ENCODE peak calls at places on chromosomes 2 and 18, in six cellular contexts. F, V, P, R, Q and N are unnamed samples.

GRCh38 chr2:120914839-120915521 is 179.3 kb downstream of the GLI2 start:
- DNase-seq in R (peak), P (peak), V (no peak), F (no peak), Q (no peak), N (peak)

GRCh38 chr18:22741318-22741717 is 191.8 kb upstream of the RBBP8 start:
- DNase-seq in P (no peak), V (no peak), F (no peak), Q (no peak), R (no peak), N (no peak)

GRCh38 chr2:15334650-15335326 is 226.3 kb downstream of the NBAS start:
- DNase-seq in P (no peak), Q (no peak), R (no peak), V (no peak), F (no peak), N (peak)

GRCh38 chr2:120239488-120240287 is 13.0 kb upstream of the RALB start:
- DNase-seq in F (no peak), V (no peak), P (peak), Q (no peak), R (peak), N (no peak)

GRCh38 chr2:110725370-110725769 is 7.0 kb upstream of the ACOXL start:
- DNase-seq in Q (no peak), R (no peak), F (no peak), P (no peak), V (peak), N (no peak)

GRCh38 chr2:180910831-180911665 is 69.4 kb upstream of the UBE2E3 start:
- DNase-seq in P (no peak), F (no peak), Q (no peak), V (no peak), R (no peak), N (no peak)

GRCh38 chr2:209383212-209383611 is 40.6 kb upstream of the MAP2 start:
- DNase-seq in V (no peak), F (peak), P (peak), R (no peak), Q (no peak), N (no peak)

GRCh38 chr2:191690327-191690726 is 12.4 kb downstream of the NABP1 start:
- DNase-seq in V (no peak), F (no peak), P (no peak), Q (no peak), R (no peak), N (peak)

GRCh38 chr2:224027912-224028311 is 11.2 kb downstream of the SERPINE2 start:
- DNase-seq in Q (no peak), R (no peak), P (no peak), F (no peak), V (no peak), N (no peak)

GRCh38 chr2:224024270-224024669 is 14.8 kb downstream of the SERPINE2 start:
- DNase-seq in R (no peak), F (no peak), Q (no peak), P (no peak), V (no peak), N (no peak)

GRCh38 chr2:224027070-224027469 is 12.0 kb downstream of the SERPINE2 start:
- DNase-seq in P (no peak), V (no peak), R (no peak), F (no peak), Q (no peak), N (no peak)

GRCh38 chr2:224023188-224023587 is 15.9 kb downstream of the SERPINE2 start:
- DNase-seq in R (no peak), P (peak), F (no peak), Q (no peak), V (no peak), N (peak)

DNA sequence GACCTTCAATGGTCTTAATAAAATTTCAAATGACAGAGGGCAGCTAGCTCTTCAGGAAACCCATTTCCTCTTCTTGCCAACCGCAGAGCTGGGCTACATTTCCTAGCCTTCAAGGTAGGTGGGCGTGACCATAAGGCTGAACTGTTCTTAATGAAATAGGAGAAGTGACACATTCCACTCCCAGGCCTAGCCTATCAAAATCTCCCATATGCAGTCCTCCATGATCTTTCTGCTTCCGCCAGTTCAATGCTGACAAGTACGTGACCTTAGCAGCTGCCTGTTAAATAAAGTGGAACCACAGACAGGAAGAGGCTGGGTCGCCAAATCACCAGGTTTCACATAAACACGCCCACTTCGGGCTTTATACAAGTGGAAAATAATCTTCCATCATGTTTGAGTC is 13.2 kb downstream of the SERPINE2 start:
- DNase-seq in Q (peak), P (no peak), R (peak), V (no peak), F (no peak), N (no peak)
- TF ChIP-seq JUND in Q (no peak), P (no peak), R (no peak), V (no peak), F (no peak), N (no peak)

GRCh38 chr2:242054881-242055801 is 185.6 kb downstream of the RTP5 start:
- DNase-seq in V (no peak), Q (no peak), R (no peak), F (no peak), P (no peak), N (no peak)
- TF ChIP-seq JUND in V (no peak), Q (no peak), R (no peak), F (no peak), P (no peak), N (no peak)

GRCh38 chr2:11669454-11670291 is at the start of gene NTSR2:
- DNase-seq in F (no peak), Q (no peak), V (no peak), R (peak), P (peak), N (peak)
- TF ChIP-seq JUND in F (no peak), Q (no peak), V (no peak), R (no peak), P (peak), N (no peak)

GRCh38 chr2:72893594-72894319 is 6.5 kb downstream of the SPR start:
- DNase-seq in R (peak), Q (peak), F (no peak), V (peak), P (peak), N (peak)
- TF ChIP-seq JUND in R (no peak), Q (no peak), F (no peak), V (no peak), P (no peak), N (no peak)

GRCh38 chr2:60958361-60958760 is 59.2 kb upstream of the PEX13 start:
- DNase-seq in F (no peak), V (no peak), P (no peak), Q (no peak), R (no peak), N (no peak)
- TF ChIP-seq JUND in F (no peak), V (no peak), P (no peak), Q (no peak), R (no peak), N (no peak)

GRCh38 chr2:216774180-216774579 is 78.8 kb upstream of the IGFBP5 start:
- DNase-seq in R (no peak), P (no peak), V (no peak), Q (no peak), F (no peak), N (no peak)

GRCh38 chr2:216775043-216775453 is 79.7 kb upstream of the IGFBP5 start:
- DNase-seq in P (peak), V (peak), F (peak), Q (no peak), R (peak), N (no peak)

GRCh38 chr2:216773072-216773471 is 77.7 kb upstream of the IGFBP5 start:
- DNase-seq in V (no peak), Q (no peak), R (peak), P (no peak), F (no peak), N (no peak)

GRCh38 chr2:216776076-216776726 is 80.9 kb upstream of the IGFBP5 start:
- DNase-seq in P (no peak), V (no peak), F (no peak), Q (no peak), R (no peak), N (no peak)

GRCh38 chr2:216774620-216775019 is 79.3 kb upstream of the IGFBP5 start:
- DNase-seq in Q (no peak), F (no peak), R (peak), P (no peak), V (no peak), N (no peak)
- TF ChIP-seq JUND in Q (no peak), F (no peak), R (peak), P (no peak), V (peak), N (no peak)

GRCh38 chr2:220580113-220580512 is 952.7 kb downstream of the SLC4A3 start:
- DNase-seq in F (no peak), P (no peak), Q (no peak), V (no peak), R (no peak), N (no peak)
- TF ChIP-seq JUND in F (no peak), P (no peak), Q (no peak), V (no peak), R (no peak), N (no peak)

GRCh38 chr2:61233581-61233980 is 71.6 kb downstream of the C2orf74 start:
- DNase-seq in F (no peak), R (no peak), P (no peak), Q (no peak), V (no peak), N (no peak)
- TF ChIP-seq JUND in F (no peak), R (no peak), P (no peak), Q (no peak), V (no peak), N (no peak)

DNA sequence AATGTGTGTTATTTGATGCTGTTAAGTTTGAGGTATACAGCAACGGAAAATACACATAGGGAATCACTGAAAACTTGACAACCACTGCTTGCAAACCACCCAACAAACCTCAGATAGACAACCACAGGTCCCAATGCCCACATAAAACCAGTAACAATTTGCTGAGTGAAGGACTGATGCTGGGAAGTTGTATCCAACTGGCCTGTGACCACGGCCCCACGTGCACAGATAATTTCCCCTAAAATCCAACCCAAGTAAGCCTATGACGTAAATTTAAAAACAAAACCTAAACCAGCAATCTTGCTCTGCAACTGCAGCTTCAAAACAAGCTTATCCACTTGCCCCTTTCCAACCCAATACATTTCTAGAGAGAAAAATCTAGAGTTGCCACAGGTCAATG is 28.0 kb upstream of the CREB1 start:
- DNase-seq in R (no peak), F (no peak), Q (no peak), V (no peak), P (no peak), N (no peak)
- TF ChIP-seq JUND in R (no peak), F (no peak), Q (no peak), V (no peak), P (no peak), N (no peak)